ENCODE peak calls at places on chromosomes 16 and 17, in eight cellular contexts. W, X, A, J, L, K, B and Q are unnamed samples.

GRCh38 chr16:78706637-78707036 is 607.2 kb downstream of the WWOX start:
- DNase-seq in W (no peak), X (no peak), A (no peak), J (no peak), L (peak), K (no peak), B (peak), Q (no peak)

GRCh38 chr17:19716108-19717030 is at the start of gene SLC47A2:
- DNase-seq in W (no peak), X (no peak), A (no peak), J (no peak), L (no peak), K (no peak), B (no peak), Q (no peak)

GRCh38 chr17:79700574-79700973 is 30.2 kb upstream of the ENPP7 start:
- DNase-seq in W (no peak), X (no peak), A (no peak), J (no peak), L (no peak), K (no peak), B (no peak), Q (no peak)

GRCh38 chr16:68470461-68471150 is 22.3 kb upstream of the SMPD3 start:
- DNase-seq in W (no peak), X (no peak), A (no peak), J (no peak), L (no peak), K (no peak), B (peak), Q (no peak)

GRCh38 chr16:79391395-79391794 is 209.1 kb downstream of the MAF start:
- DNase-seq in W (no peak), X (no peak), A (no peak), J (no peak), L (no peak), K (no peak), B (no peak), Q (no peak)

GRCh38 chr17:54781389-54781788 is 119.3 kb upstream of the TOM1L1 start:
- DNase-seq in W (no peak), X (no peak), A (no peak), J (no peak), L (no peak), K (no peak), B (no peak), Q (no peak)

GRCh38 chr16:57532251-57532625 is 4.1 kb downstream of the CCDC102A start:
- DNase-seq in W (no peak), X (peak), A (no peak), J (no peak), L (no peak), K (no peak), B (peak), Q (no peak)

GRCh38 chr16:711548-712320 is 3.2 kb upstream of the METRN start:
- DNase-seq in W (peak), X (no peak), A (no peak), J (peak), L (peak), K (no peak), B (peak), Q (peak)

GRCh38 chr17:79793924-79794304 is 3.0 kb downstream of the CBX8 start:
- DNase-seq in W (no peak), X (no peak), A (no peak), J (no peak), L (no peak), K (no peak), B (no peak), Q (no peak)

GRCh38 chr17:56891751-56892150 is 22.1 kb downstream of the TRIM25 start:
- DNase-seq in W (no peak), X (no peak), A (no peak), J (peak), L (no peak), K (no peak), B (peak), Q (no peak)

GRCh38 chr16:75497558-75497957 is 2.3 kb upstream of the CHST6 start:
- DNase-seq in W (no peak), X (no peak), A (peak), J (no peak), L (no peak), K (no peak), B (peak), Q (no peak)

GRCh38 chr17:17387017-17387416 is 83.8 kb downstream of the NT5M start:
- DNase-seq in W (no peak), X (no peak), A (no peak), J (no peak), L (no peak), K (no peak), B (no peak), Q (no peak)

GRCh38 chr16:2147981-2148671 is at the start of gene RAB26:
- DNase-seq in W (peak), X (no peak), A (no peak), J (peak), L (peak), K (no peak), B (peak), Q (no peak)

GRCh38 chr16:50547340-50547865 is 793 bp upstream of the NKD1 start:
- DNase-seq in W (no peak), X (no peak), A (no peak), J (peak), L (no peak), K (no peak), B (peak), Q (no peak)

GRCh38 chr17:4327638-4328037 is 38.8 kb downstream of the UBE2G1 start:
- DNase-seq in W (peak), X (no peak), A (no peak), J (no peak), L (peak), K (no peak), B (no peak), Q (peak)

GRCh38 chr16:58515125-58515870 is at the start of gene SETD6:
- DNase-seq in W (peak), X (peak), A (peak), J (peak), L (peak), K (no peak), B (peak), Q (peak)

GRCh38 chr16:73196670-73197069 is 148.7 kb upstream of the ZFHX3 start:
- DNase-seq in W (peak), X (no peak), A (peak), J (peak), L (peak), K (no peak), B (peak), Q (peak)

GRCh38 chr16:11152205-11152604 is 103.8 kb downstream of the SOCS1 start:
- DNase-seq in W (no peak), X (no peak), A (no peak), J (peak), L (no peak), K (no peak), B (no peak), Q (no peak)

GRCh38 chr16:67651847-67652246 is 6.9 kb downstream of the CARMIL2 start:
- DNase-seq in W (no peak), X (no peak), A (no peak), J (no peak), L (no peak), K (no peak), B (no peak), Q (no peak)

GRCh38 chr17:81020767-81021497 is 14.0 kb upstream of the BAIAP2 start:
- DNase-seq in W (peak), X (peak), A (no peak), J (no peak), L (no peak), K (no peak), B (peak), Q (no peak)

GRCh38 chr16:25256821-25257503 is 683 bp downstream of the ZKSCAN2 start:
- DNase-seq in W (peak), X (peak), A (no peak), J (peak), L (peak), K (no peak), B (peak), Q (no peak)

GRCh38 chr17:39756376-39757079 is 18.8 kb downstream of the GRB7 start:
- DNase-seq in W (no peak), X (peak), A (no peak), J (no peak), L (no peak), K (no peak), B (no peak), Q (no peak)

GRCh38 chr17:1077536-1078061 is 80.7 kb downstream of the TIMM22 start:
- DNase-seq in W (no peak), X (no peak), A (no peak), J (no peak), L (no peak), K (no peak), B (no peak), Q (no peak)

GRCh38 chr17:19712436-19713004 is 3.9 kb downstream of the SLC47A2 start:
- DNase-seq in W (no peak), X (peak), A (no peak), J (no peak), L (no peak), K (no peak), B (no peak), Q (no peak)

GRCh38 chr17:67218385-67218950 is 26.5 kb downstream of the HELZ start:
- DNase-seq in W (peak), X (no peak), A (no peak), J (no peak), L (peak), K (no peak), B (peak), Q (peak)

GRCh38 chr17:28968914-28969295 is 17.6 kb upstream of the PHF12 start:
- DNase-seq in W (no peak), X (no peak), A (no peak), J (no peak), L (peak), K (no peak), B (no peak), Q (no peak)

GRCh38 chr17:1006054-1006453 is 9.1 kb downstream of the TIMM22 start:
- DNase-seq in W (no peak), X (peak), A (no peak), J (no peak), L (no peak), K (no peak), B (peak), Q (no peak)

GRCh38 chr16:48497932-48498760 is 111.8 kb downstream of the N4BP1 start:
- DNase-seq in W (no peak), X (no peak), A (no peak), J (no peak), L (no peak), K (no peak), B (peak), Q (no peak)

GRCh38 chr17:5468075-5468473 is 708 bp downstream of the DHX33 start:
- DNase-seq in W (no peak), X (no peak), A (no peak), J (no peak), L (no peak), K (no peak), B (no peak), Q (no peak)

GRCh38 chr17:69175812-69176517 is 34.3 kb upstream of the ABCA6 start:
- DNase-seq in W (peak), X (no peak), A (peak), J (no peak), L (peak), K (no peak), B (no peak), Q (peak)

GRCh38 chr17:27288183-27288582 is 5.7 kb upstream of the WSB1 start:
- DNase-seq in W (no peak), X (no peak), A (no peak), J (no peak), L (no peak), K (no peak), B (no peak), Q (no peak)

GRCh38 chr16:23145186-23145585 is 4.1 kb downstream of the USP31 start:
- DNase-seq in W (no peak), X (no peak), A (no peak), J (no peak), L (no peak), K (no peak), B (no peak), Q (no peak)

GRCh38 chr16:66703359-66704215 is 7.0 kb upstream of the CMTM4 start:
- DNase-seq in W (no peak), X (no peak), A (no peak), J (no peak), L (peak), K (no peak), B (no peak), Q (peak)

GRCh38 chr17:43042025-43042424 is 17.0 kb downstream of the RND2 start:
- DNase-seq in W (peak), X (no peak), A (no peak), J (no peak), L (no peak), K (no peak), B (no peak), Q (no peak)

GRCh38 chr16:4487955-4488481 is 11.8 kb downstream of the HMOX2 start:
- DNase-seq in W (peak), X (no peak), A (peak), J (no peak), L (peak), K (no peak), B (peak), Q (peak)

GRCh38 chr17:49674507-49674906 is 3.4 kb downstream of the SPOP start:
- DNase-seq in W (no peak), X (no peak), A (no peak), J (no peak), L (no peak), K (no peak), B (no peak), Q (no peak)

GRCh38 chr17:78707923-78708322 is 74.2 kb downstream of the CYTH1 start:
- DNase-seq in W (no peak), X (no peak), A (no peak), J (no peak), L (no peak), K (no peak), B (no peak), Q (no peak)

GRCh38 chr16:56715128-56715527 is 14.8 kb upstream of the NUP93 start:
- DNase-seq in W (no peak), X (no peak), A (no peak), J (no peak), L (no peak), K (no peak), B (no peak), Q (no peak)

GRCh38 chr17:77147357-77147801 is 6.6 kb downstream of the SEC14L1 start:
- DNase-seq in W (no peak), X (no peak), A (no peak), J (no peak), L (no peak), K (no peak), B (no peak), Q (no peak)

GRCh38 chr17:77144227-77144626 is 3.5 kb downstream of the SEC14L1 start:
- DNase-seq in W (no peak), X (no peak), A (no peak), J (no peak), L (no peak), K (no peak), B (no peak), Q (no peak)

GRCh38 chr17:77146882-77147281 is 6.1 kb downstream of the SEC14L1 start:
- DNase-seq in W (no peak), X (no peak), A (no peak), J (no peak), L (no peak), K (no peak), B (peak), Q (no peak)

GRCh38 chr17:77145209-77145608 is 4.4 kb downstream of the SEC14L1 start:
- DNase-seq in W (no peak), X (no peak), A (no peak), J (no peak), L (no peak), K (no peak), B (no peak), Q (no peak)

GRCh38 chr17:77145635-77146632 is 5.2 kb downstream of the SEC14L1 start:
- DNase-seq in W (peak), X (peak), A (peak), J (no peak), L (peak), K (no peak), B (peak), Q (peak)
- TF ChIP-seq CTCF in W (peak), X (no peak), A (peak), J (no peak), L (peak), K (peak), B (peak), Q (peak)

GRCh38 chr16:19776147-19776546 is 58.1 kb downstream of the IQCK start:
- DNase-seq in W (no peak), X (no peak), A (no peak), J (no peak), L (no peak), K (no peak), B (no peak), Q (no peak)
- TF ChIP-seq CTCF in W (no peak), X (no peak), A (no peak), J (no peak), L (no peak), K (no peak), B (no peak), Q (no peak)

GRCh38 chr17:53033297-53033696 is 789.4 kb upstream of the KIF2B start:
- DNase-seq in W (no peak), X (no peak), A (no peak), J (no peak), L (no peak), K (no peak), B (no peak), Q (no peak)

GRCh38 chr17:53032861-53033271 is 789.9 kb upstream of the KIF2B start:
- DNase-seq in W (peak), X (no peak), A (peak), J (peak), L (no peak), K (no peak), B (no peak), Q (no peak)
- TF ChIP-seq CTCF in W (no peak), X (no peak), A (peak), J (no peak), L (no peak), K (no peak), B (no peak), Q (no peak)

GRCh38 chr17:71234349-71234748 is 886.5 kb upstream of the SOX9 start:
- DNase-seq in W (no peak), X (no peak), A (no peak), J (no peak), L (no peak), K (no peak), B (no peak), Q (no peak)

GRCh38 chr17:71232801-71233559 is 887.8 kb upstream of the SOX9 start:
- DNase-seq in W (peak), X (no peak), A (no peak), J (no peak), L (peak), K (no peak), B (no peak), Q (no peak)

DNA sequence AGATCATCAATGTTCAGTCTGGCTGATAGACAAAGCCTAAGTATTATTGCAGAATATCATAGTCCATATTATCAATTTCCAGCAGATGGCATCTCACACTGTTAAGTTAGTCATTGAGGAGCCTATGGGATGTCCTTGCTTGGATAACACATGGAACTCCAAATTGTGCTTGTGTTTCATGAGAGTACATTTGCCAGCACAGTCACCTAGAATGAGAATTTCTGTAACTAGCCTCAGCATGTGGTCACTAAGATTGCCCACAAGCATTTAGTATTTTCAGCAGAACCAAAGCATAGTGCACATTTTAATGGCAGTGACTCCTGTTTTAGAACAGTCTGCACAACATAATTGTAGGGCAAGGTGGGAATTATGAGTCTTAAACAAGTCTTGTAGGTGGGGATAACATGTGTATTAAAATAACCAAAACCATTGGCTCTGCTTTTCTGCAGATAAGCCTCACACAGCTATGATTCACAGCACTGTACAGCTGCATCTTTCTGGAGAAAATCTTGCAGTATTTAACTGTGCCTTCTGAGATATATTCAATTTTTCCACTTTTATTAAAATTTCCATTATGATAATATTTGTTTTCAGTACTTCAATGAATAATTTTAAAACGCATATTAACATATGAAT is 882.8 kb upstream of the SOX9 start:
- DNase-seq in W (peak), X (no peak), A (peak), J (no peak), L (peak), K (no peak), B (no peak), Q (peak)
- TF ChIP-seq CTCF in W (peak), X (no peak), A (peak), J (no peak), L (peak), K (peak), B (no peak), Q (peak)

GRCh38 chr17:6894206-6894528 is 62.6 kb upstream of the TEKT1 start:
- DNase-seq in W (no peak), X (no peak), A (no peak), J (peak), L (no peak), K (no peak), B (no peak), Q (no peak)
- TF ChIP-seq CTCF in W (peak), X (no peak), A (peak), J (peak), L (peak), K (peak), B (no peak), Q (peak)

DNA sequence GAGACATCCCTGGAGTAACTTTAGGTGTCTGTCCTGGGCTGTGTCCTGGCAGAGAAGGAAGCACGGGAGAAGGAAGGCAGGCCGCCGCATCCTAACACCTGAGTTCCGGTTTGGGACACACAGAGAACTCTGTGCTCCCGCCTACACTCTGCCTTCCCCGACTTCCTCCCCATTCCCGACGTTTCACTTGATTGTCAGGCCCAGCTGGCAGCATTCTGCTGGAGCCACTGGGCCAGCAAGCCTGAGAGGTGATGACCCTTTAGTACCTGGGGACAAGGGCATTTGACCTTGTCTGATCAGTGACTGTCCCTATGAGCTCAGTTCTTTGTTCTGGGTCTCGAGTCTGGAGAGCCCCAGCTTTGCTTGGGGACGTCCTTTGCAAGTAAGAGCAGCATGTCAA is 20.4 kb downstream of the ABAT start:
- DNase-seq in W (no peak), X (no peak), A (no peak), J (no peak), L (no peak), K (no peak), B (no peak), Q (no peak)
- TF ChIP-seq CTCF in W (no peak), X (no peak), A (no peak), J (no peak), L (no peak), K (no peak), B (no peak), Q (no peak)